ENCODE peak calls at places on chromosomes 1 and 21, in five cellular contexts. One of them, this sample, is unnamed.

GRCh38 chr21:35222021-35222420 is 172.9 kb upstream of the RUNX1 start:
- DNase-seq in heart right ventricle: no peak
- DNase-seq in thoracic aorta: no peak
- DNase-seq in colonic mucosa: no peak
- DNase-seq in natural killer cell: no peak
- DNase-seq in this sample: no peak

GRCh38 chr1:61083799-61084385 is 1.5 kb downstream of the NFIA start:
- DNase-seq in thoracic aorta: no peak
- DNase-seq in colonic mucosa: peak
- DNase-seq in heart right ventricle: no peak
- DNase-seq in natural killer cell: no peak
- DNase-seq in this sample: no peak

GRCh38 chr1:216210081-216210480 is 213.2 kb downstream of the USH2A start:
- DNase-seq in heart right ventricle: no peak
- DNase-seq in colonic mucosa: no peak
- DNase-seq in thoracic aorta: no peak
- DNase-seq in natural killer cell: no peak
- DNase-seq in this sample: no peak

GRCh38 chr21:15031790-15032357 is 32.9 kb downstream of the NRIP1 start:
- DNase-seq in thoracic aorta: no peak
- DNase-seq in heart right ventricle: no peak
- DNase-seq in colonic mucosa: no peak
- DNase-seq in natural killer cell: no peak
- DNase-seq in this sample: no peak

GRCh38 chr1:38576241-38576640 is 283.3 kb downstream of the RRAGC start:
- DNase-seq in natural killer cell: no peak
- DNase-seq in colonic mucosa: no peak
- DNase-seq in thoracic aorta: no peak
- DNase-seq in heart right ventricle: no peak
- DNase-seq in this sample: no peak

GRCh38 chr1:179883040-179883501 is 986 bp downstream of the TOR1AIP1 start:
- DNase-seq in natural killer cell: no peak
- DNase-seq in colonic mucosa: no peak
- DNase-seq in thoracic aorta: no peak
- DNase-seq in heart right ventricle: peak
- DNase-seq in this sample: no peak

GRCh38 chr1:5365751-5366150 is 626.5 kb downstream of the NPHP4 start:
- DNase-seq in heart right ventricle: no peak
- DNase-seq in natural killer cell: no peak
- DNase-seq in colonic mucosa: no peak
- DNase-seq in thoracic aorta: no peak
- DNase-seq in this sample: no peak

GRCh38 chr1:224710196-224710595 is 94.1 kb downstream of the CNIH3 start:
- DNase-seq in heart right ventricle: no peak
- DNase-seq in natural killer cell: no peak
- DNase-seq in thoracic aorta: no peak
- DNase-seq in colonic mucosa: no peak
- DNase-seq in this sample: no peak

GRCh38 chr1:9382923-9383491 is 90.3 kb downstream of the SPSB1 start:
- DNase-seq in natural killer cell: no peak
- DNase-seq in colonic mucosa: no peak
- DNase-seq in thoracic aorta: no peak
- DNase-seq in heart right ventricle: no peak
- DNase-seq in this sample: no peak

GRCh38 chr1:215360786-215361185 is 206.3 kb upstream of the KCTD3 start:
- DNase-seq in natural killer cell: no peak
- DNase-seq in heart right ventricle: no peak
- DNase-seq in colonic mucosa: no peak
- DNase-seq in thoracic aorta: no peak
- DNase-seq in this sample: no peak

GRCh38 chr1:229885568-229886495 is 181.2 kb upstream of the GALNT2 start:
- DNase-seq in heart right ventricle: no peak
- DNase-seq in colonic mucosa: peak
- DNase-seq in thoracic aorta: no peak
- DNase-seq in natural killer cell: no peak
- DNase-seq in this sample: no peak

GRCh38 chr1:6045110-6045502 is 582 bp upstream of the KCNAB2 start:
- DNase-seq in natural killer cell: no peak
- DNase-seq in thoracic aorta: no peak
- DNase-seq in heart right ventricle: no peak
- DNase-seq in colonic mucosa: no peak
- DNase-seq in this sample: no peak

GRCh38 chr1:31366796-31367195 is 6.1 kb downstream of the FABP3 start:
- DNase-seq in thoracic aorta: no peak
- DNase-seq in colonic mucosa: no peak
- DNase-seq in heart right ventricle: no peak
- DNase-seq in natural killer cell: no peak
- DNase-seq in this sample: no peak

GRCh38 chr1:161951646-161952045 is 72.0 kb downstream of the OLFML2B start:
- DNase-seq in heart right ventricle: no peak
- DNase-seq in colonic mucosa: no peak
- DNase-seq in thoracic aorta: no peak
- DNase-seq in natural killer cell: no peak
- DNase-seq in this sample: no peak

GRCh38 chr1:28578696-28579218 is 13.3 kb upstream of the RAB42 start:
- DNase-seq in heart right ventricle: no peak
- DNase-seq in natural killer cell: no peak
- DNase-seq in colonic mucosa: no peak
- DNase-seq in thoracic aorta: no peak
- DNase-seq in this sample: no peak

GRCh38 chr1:62342270-62342669 is 23.0 kb upstream of the KANK4 start:
- DNase-seq in thoracic aorta: no peak
- DNase-seq in colonic mucosa: no peak
- DNase-seq in heart right ventricle: no peak
- DNase-seq in natural killer cell: no peak
- DNase-seq in this sample: no peak

GRCh38 chr1:45739137-45739536 is 11.3 kb downstream of the IPP start:
- DNase-seq in colonic mucosa: no peak
- DNase-seq in thoracic aorta: no peak
- DNase-seq in natural killer cell: no peak
- DNase-seq in heart right ventricle: no peak
- DNase-seq in this sample: no peak

GRCh38 chr1:67404212-67404620 is 26.0 kb downstream of the SERBP1 start:
- DNase-seq in natural killer cell: no peak
- DNase-seq in colonic mucosa: no peak
- DNase-seq in heart right ventricle: no peak
- DNase-seq in thoracic aorta: no peak
- DNase-seq in this sample: no peak

GRCh38 chr1:224641030-224641429 is 24.9 kb downstream of the CNIH3 start:
- DNase-seq in colonic mucosa: no peak
- DNase-seq in thoracic aorta: no peak
- DNase-seq in heart right ventricle: no peak
- DNase-seq in natural killer cell: no peak
- DNase-seq in this sample: no peak

GRCh38 chr1:24216254-24216653 is 29.2 kb upstream of the IFNLR1 start:
- DNase-seq in heart right ventricle: no peak
- DNase-seq in thoracic aorta: no peak
- DNase-seq in colonic mucosa: no peak
- DNase-seq in natural killer cell: no peak
- DNase-seq in this sample: no peak

GRCh38 chr21:14956826-14957225 is 108.0 kb downstream of the NRIP1 start:
- DNase-seq in heart right ventricle: no peak
- DNase-seq in thoracic aorta: no peak
- DNase-seq in colonic mucosa: no peak
- DNase-seq in natural killer cell: no peak
- DNase-seq in this sample: no peak

GRCh38 chr1:41689596-41689995 is 205.1 kb upstream of the EDN2 start:
- DNase-seq in natural killer cell: peak
- DNase-seq in colonic mucosa: no peak
- DNase-seq in heart right ventricle: no peak
- DNase-seq in thoracic aorta: no peak
- DNase-seq in this sample: no peak

GRCh38 chr1:10704383-10704882 is 92.0 kb downstream of the CASZ1 start:
- DNase-seq in natural killer cell: no peak
- DNase-seq in colonic mucosa: no peak
- DNase-seq in heart right ventricle: no peak
- DNase-seq in thoracic aorta: no peak
- DNase-seq in this sample: no peak

GRCh38 chr1:245386321-245387002 is 231.7 kb downstream of the KIF26B start:
- DNase-seq in colonic mucosa: no peak
- DNase-seq in heart right ventricle: no peak
- DNase-seq in thoracic aorta: no peak
- DNase-seq in natural killer cell: no peak
- DNase-seq in this sample: no peak

GRCh38 chr1:216632980-216633379 is 90.2 kb downstream of the ESRRG start:
- DNase-seq in natural killer cell: no peak
- DNase-seq in colonic mucosa: no peak
- DNase-seq in heart right ventricle: no peak
- DNase-seq in thoracic aorta: no peak
- DNase-seq in this sample: no peak

GRCh38 chr1:236727521-236727920 is 41.2 kb downstream of the ACTN2 start:
- DNase-seq in colonic mucosa: no peak
- DNase-seq in heart right ventricle: peak
- DNase-seq in natural killer cell: no peak
- DNase-seq in thoracic aorta: no peak
- DNase-seq in this sample: no peak

GRCh38 chr21:26788783-26789182 is 56.4 kb downstream of the ADAMTS1 start:
- DNase-seq in heart right ventricle: peak
- DNase-seq in natural killer cell: no peak
- DNase-seq in thoracic aorta: peak
- DNase-seq in colonic mucosa: peak
- DNase-seq in this sample: no peak

GRCh38 chr1:22332795-22333499 is 118.7 kb upstream of the ZBTB40 start:
- DNase-seq in thoracic aorta: no peak
- DNase-seq in natural killer cell: no peak
- DNase-seq in heart right ventricle: no peak
- DNase-seq in colonic mucosa: no peak
- DNase-seq in this sample: no peak

GRCh38 chr1:209805341-209805781 is 581 bp downstream of the IRF6 start:
- DNase-seq in natural killer cell: no peak
- DNase-seq in colonic mucosa: peak
- DNase-seq in thoracic aorta: no peak
- DNase-seq in heart right ventricle: no peak
- DNase-seq in this sample: no peak

GRCh38 chr1:212506666-212507065 is 73.9 kb downstream of the NENF start:
- DNase-seq in natural killer cell: no peak
- DNase-seq in colonic mucosa: no peak
- DNase-seq in heart right ventricle: no peak
- DNase-seq in thoracic aorta: no peak
- DNase-seq in this sample: no peak

GRCh38 chr1:21189906-21190500 is 13.3 kb upstream of the EIF4G3 start:
- DNase-seq in heart right ventricle: no peak
- DNase-seq in colonic mucosa: no peak
- DNase-seq in thoracic aorta: no peak
- DNase-seq in natural killer cell: no peak
- DNase-seq in this sample: no peak

GRCh38 chr1:227357229-227358078 is 39.2 kb upstream of the CDC42BPA start:
- DNase-seq in heart right ventricle: peak
- DNase-seq in natural killer cell: no peak
- DNase-seq in colonic mucosa: peak
- DNase-seq in thoracic aorta: no peak
- DNase-seq in this sample: no peak

GRCh38 chr1:181483084-181483559 is at the start of gene CACNA1E:
- DNase-seq in natural killer cell: no peak
- DNase-seq in colonic mucosa: no peak
- DNase-seq in thoracic aorta: no peak
- DNase-seq in heart right ventricle: no peak
- DNase-seq in this sample: no peak

GRCh38 chr1:181486098-181486420 is 2.7 kb downstream of the CACNA1E start:
- DNase-seq in thoracic aorta: no peak
- DNase-seq in colonic mucosa: no peak
- DNase-seq in natural killer cell: no peak
- DNase-seq in heart right ventricle: peak
- DNase-seq in this sample: no peak

GRCh38 chr1:181483561-181484291 is 409 bp downstream of the CACNA1E start:
- DNase-seq in colonic mucosa: no peak
- DNase-seq in thoracic aorta: no peak
- DNase-seq in natural killer cell: no peak
- DNase-seq in heart right ventricle: no peak
- DNase-seq in this sample: no peak

GRCh38 chr1:181482521-181483083 is 715 bp upstream of the CACNA1E start:
- DNase-seq in heart right ventricle: no peak
- DNase-seq in natural killer cell: no peak
- DNase-seq in colonic mucosa: peak
- DNase-seq in thoracic aorta: no peak
- DNase-seq in this sample: no peak

GRCh38 chr1:181485276-181486097 is 2.2 kb downstream of the CACNA1E start:
- DNase-seq in natural killer cell: no peak
- DNase-seq in heart right ventricle: no peak
- DNase-seq in thoracic aorta: no peak
- DNase-seq in colonic mucosa: no peak
- DNase-seq in this sample: no peak
- TF ChIP-seq CTCF in natural killer cell: no peak
- TF ChIP-seq CTCF in heart right ventricle: no peak
- TF ChIP-seq CTCF in thoracic aorta: no peak
- TF ChIP-seq CTCF in colonic mucosa: no peak
- TF ChIP-seq CTCF in this sample: no peak

GRCh38 chr1:19582318-19582717 is 61.8 kb upstream of the NBL1 start:
- DNase-seq in natural killer cell: peak
- DNase-seq in heart right ventricle: peak
- DNase-seq in colonic mucosa: peak
- DNase-seq in thoracic aorta: no peak
- DNase-seq in this sample: peak
- TF ChIP-seq CTCF in natural killer cell: peak
- TF ChIP-seq CTCF in heart right ventricle: peak
- TF ChIP-seq CTCF in colonic mucosa: peak
- TF ChIP-seq CTCF in thoracic aorta: peak
- TF ChIP-seq CTCF in this sample: no peak

GRCh38 chr1:152479792-152480595 is 30.6 kb upstream of the LCE5A start:
- DNase-seq in natural killer cell: no peak
- DNase-seq in thoracic aorta: no peak
- DNase-seq in heart right ventricle: no peak
- DNase-seq in colonic mucosa: peak
- DNase-seq in this sample: no peak
- TF ChIP-seq CTCF in natural killer cell: peak
- TF ChIP-seq CTCF in thoracic aorta: peak
- TF ChIP-seq CTCF in heart right ventricle: peak
- TF ChIP-seq CTCF in colonic mucosa: peak
- TF ChIP-seq CTCF in this sample: no peak

GRCh38 chr1:1303736-1304135 is 4.0 kb downstream of the ACAP3 start:
- DNase-seq in colonic mucosa: no peak
- DNase-seq in natural killer cell: no peak
- DNase-seq in heart right ventricle: no peak
- DNase-seq in thoracic aorta: no peak
- DNase-seq in this sample: no peak
- TF ChIP-seq CTCF in colonic mucosa: no peak
- TF ChIP-seq CTCF in natural killer cell: no peak
- TF ChIP-seq CTCF in heart right ventricle: no peak
- TF ChIP-seq CTCF in thoracic aorta: no peak
- TF ChIP-seq CTCF in this sample: no peak

This sample was measured in activated B cell treated with CpG ODN at 0.5 μM for 24 hours.